ENCODE peak calls at places on chromosomes 7 and 10, in seven cellular contexts. I is psoas muscle, E is GM23248, D is occipital lobe, B is OCI-LY7, Y is GM13977, R is fibroblast of lung. P is an unnamed sample.
A peak's percentile ranks its signal among the peaks of the same experiment; 100 is the strongest.

GRCh38 chr10:105070249-105070648 is 429.2 kb downstream of the SORCS3 start:
- DNase-seq in B (no peak), D (no peak), R (no peak), E (no peak), I (no peak), Y (no peak), P (no peak)

GRCh38 chr10:11598749-11599396 is 12.6 kb downstream of the USP6NL start:
- DNase-seq in R (peak; percentile 34), E (no peak), I (no peak), D (no peak), B (no peak), Y (no peak), P (no peak)

GRCh38 chr10:129992356-129992755 is 28.3 kb upstream of the EBF3 start:
- DNase-seq in B (no peak), Y (no peak), E (no peak), I (no peak), R (no peak), D (no peak), P (no peak)

GRCh38 chr10:125441151-125441550 is 241.8 kb downstream of the TEX36 start:
- DNase-seq in R (peak; percentile 3), Y (no peak), E (peak; percentile 24), B (no peak), D (no peak), I (no peak), P (no peak)

GRCh38 chr7:100577103-100577502 is 3.4 kb upstream of the SAP25 start:
- DNase-seq in Y (no peak), E (no peak), R (no peak), D (no peak), B (no peak), I (no peak), P (no peak)

GRCh38 chr7:94975316-94975715 is 67.9 kb downstream of the PPP1R9A start:
- DNase-seq in I (no peak), B (no peak), E (peak; percentile 30), R (peak; percentile 80), D (no peak), Y (no peak), P (no peak)

GRCh38 chr7:70016044-70016770 is 417.9 kb downstream of the AUTS2 start:
- DNase-seq in E (no peak), D (no peak), I (no peak), B (no peak), R (peak; percentile 91), Y (no peak), P (peak; percentile 14)

GRCh38 chr7:76000566-76000965 is 6.2 kb upstream of the TMEM120A start:
- DNase-seq in Y (no peak), E (no peak), R (no peak), I (no peak), D (no peak), B (no peak), P (no peak)